ENCODE peak calls at places on chromosome 11, in eight cellular contexts. C is cardiac septum; Y is LoVo; K is right cardiac atrium; H is activated naive CD8-positive, alpha-beta T cell treated with anti-CD3 and anti-CD28 coated beads, Interleukin-2, amount 50 U/mL, for 16 hours; I is fibroblast of lung; R is stimulated activated CD4-positive, alpha-beta T cell treated with anti-CD3 and anti-CD28 coated beads, Interleukin-4, amount 100 ng/mL, for 24 hours; S is glutamatergic neuron. W is an unnamed sample.

GRCh38 chr11:130023204-130023603 is 20.6 kb upstream of the PRDM10 start:
- DNase-seq in R (no peak), Y (peak), I (peak), S (no peak), K (no peak), C (no peak), H (no peak), W (peak)

GRCh38 chr11:68942751-68943271 is 38.0 kb downstream of the MRGPRD start:
- DNase-seq in K (no peak), H (no peak), S (no peak), R (no peak), Y (no peak), C (no peak), I (peak), W (peak)

GRCh38 chr11:116138280-116138679 is 634.1 kb upstream of the CADM1 start:
- DNase-seq in Y (no peak), C (no peak), S (no peak), R (no peak), K (no peak), H (no peak), I (no peak), W (no peak)

GRCh38 chr11:36102868-36103267 is 159.0 kb downstream of the LDLRAD3 start:
- DNase-seq in I (no peak), Y (no peak), K (no peak), H (no peak), R (no peak), C (no peak), S (no peak), W (no peak)

GRCh38 chr11:126329644-126330200 is 25.8 kb upstream of the ST3GAL4 start:
- DNase-seq in R (no peak), S (no peak), I (no peak), K (no peak), C (peak), Y (no peak), H (no peak), W (no peak)

GRCh38 chr11:115316682-115317081 is 187.5 kb downstream of the CADM1 start:
- DNase-seq in C (no peak), R (no peak), K (no peak), Y (no peak), H (no peak), I (no peak), S (no peak), W (no peak)

GRCh38 chr11:43578346-43579170 is 102.0 kb upstream of the HSD17B12 start:
- DNase-seq in Y (peak), I (peak), S (no peak), K (no peak), H (no peak), R (no peak), C (no peak), W (peak)

GRCh38 chr11:1230456-1231395 is 7.9 kb downstream of the MUC5B start:
- DNase-seq in C (peak), R (no peak), S (peak), K (peak), H (no peak), I (no peak), Y (no peak), W (no peak)

GRCh38 chr11:132125855-132126841 is 755.7 kb downstream of the NTM start:
- DNase-seq in C (no peak), K (peak), H (no peak), R (no peak), I (peak), Y (no peak), S (peak), W (no peak)

W was measured in astrocyte.